ENCODE peak calls at places on chromosomes 12 and 14, in eight cellular contexts. N is fibroblast of gingiva; F is H54; B is PC-9; Z is B cell; L is DMS153; T is iPS-NIHi11; D is stimulated activated CD8-positive, alpha-beta memory T cell treated with anti-CD3 and anti-CD28 coated beads, Interleukin-7, amount 100 ng/mL, for 1 hour. C is an unnamed sample.

GRCh38 chr12:123397400-123397799 is 13.5 kb downstream of the KMT5A start:
- DNase-seq in D (no peak), N (no peak), T (no peak), B (no peak), F (no peak), Z (no peak), L (no peak), C (no peak)

GRCh38 chr12:87813476-87814234 is 215.5 kb downstream of the C12orf50 start:
- DNase-seq in Z (no peak), T (no peak), F (peak), D (no peak), B (no peak), L (no peak), N (peak), C (no peak)

GRCh38 chr12:116996648-116997047 is 85.9 kb downstream of the FBXW8 start:
- DNase-seq in L (no peak), B (no peak), D (no peak), F (no peak), N (no peak), T (no peak), Z (no peak), C (no peak)

GRCh38 chr14:73238262-73238852 is 1.1 kb downstream of the PAPLN start:
- DNase-seq in D (no peak), Z (no peak), F (peak), N (peak), L (no peak), B (peak), T (no peak), C (no peak)

GRCh38 chr14:52596320-52596719 is 43.7 kb downstream of the GPR137C start:
- DNase-seq in Z (no peak), L (no peak), D (no peak), B (no peak), T (no peak), F (no peak), N (no peak), C (no peak)

GRCh38 chr12:96434107-96434506 is 33.9 kb upstream of the CDK17 start:
- DNase-seq in D (peak), T (no peak), N (peak), Z (no peak), L (no peak), F (no peak), B (no peak), C (no peak)

GRCh38 chr12:91744613-91745012 is 401.0 kb downstream of the BTG1 start:
- DNase-seq in Z (no peak), T (no peak), N (no peak), F (no peak), D (no peak), B (no peak), L (no peak), C (no peak)

GRCh38 chr12:12913626-12914388 is 22.4 kb downstream of the GPRC5A start:
- DNase-seq in Z (no peak), N (no peak), B (no peak), L (no peak), F (no peak), D (no peak), T (no peak), C (no peak)

GRCh38 chr14:88040141-88040540 is 35.2 kb downstream of the GPR65 start:
- DNase-seq in F (no peak), B (no peak), D (no peak), N (no peak), L (no peak), T (no peak), Z (no peak), C (no peak)

GRCh38 chr12:57583008-57583831 is 7.8 kb upstream of the PIP4K2C start:
- DNase-seq in B (peak), L (peak), T (peak), N (peak), Z (peak), F (peak), D (peak), C (peak)

GRCh38 chr14:36663404-36664321 is 2.0 kb downstream of the PAX9 start:
- DNase-seq in F (no peak), N (peak), Z (no peak), D (no peak), L (no peak), T (peak), B (no peak), C (no peak)

GRCh38 chr12:117594481-117594880 is 233.1 kb upstream of the NOS1 start:
- DNase-seq in L (no peak), T (no peak), Z (no peak), F (no peak), B (no peak), N (no peak), D (no peak), C (no peak)

GRCh38 chr12:94258593-94258992 is 110.2 kb downstream of the PLXNC1 start:
- DNase-seq in L (no peak), Z (no peak), F (no peak), N (no peak), D (no peak), T (no peak), B (no peak), C (no peak)

GRCh38 chr12:29889737-29890136 is 106.0 kb upstream of the TMTC1 start:
- DNase-seq in N (peak), D (no peak), T (peak), B (no peak), L (no peak), F (peak), Z (no peak), C (no peak)

GRCh38 chr12:34406996-34407300 is 384.7 kb downstream of the ALG10 start:
- DNase-seq in T (no peak), B (no peak), N (no peak), Z (no peak), F (no peak), D (no peak), L (no peak), C (no peak)

GRCh38 chr12:52082026-52082667 is 2.6 kb downstream of the SMIM41 start:
- DNase-seq in N (peak), F (no peak), Z (no peak), D (no peak), B (no peak), L (no peak), T (no peak), C (no peak)

GRCh38 chr14:53128706-53129105 is 24.4 kb downstream of the DDHD1 start:
- DNase-seq in N (no peak), Z (no peak), F (no peak), B (no peak), D (no peak), L (no peak), T (no peak), C (no peak)

GRCh38 chr12:75977952-75978671 is 53.5 kb downstream of the PHLDA1 start:
- DNase-seq in F (peak), D (peak), T (peak), L (peak), Z (peak), B (peak), N (peak), C (peak)

GRCh38 chr14:19851365-19851764 is 23.6 kb upstream of the OR4K2 start:
- DNase-seq in B (no peak), T (no peak), L (no peak), F (no peak), Z (no peak), D (no peak), N (no peak), C (no peak)

GRCh38 chr14:93332032-93332852 is 594 bp downstream of the BTBD7 start:
- DNase-seq in Z (peak), L (peak), B (peak), N (peak), F (peak), D (peak), T (peak), C (no peak)

GRCh38 chr12:26698186-26698585 is 134.8 kb downstream of the ITPR2 start:
- DNase-seq in Z (no peak), N (no peak), L (no peak), B (no peak), F (no peak), T (no peak), D (no peak), C (no peak)

GRCh38 chr12:130982565-130983225 is 29.0 kb downstream of the ADGRD1 start:
- DNase-seq in Z (no peak), L (no peak), B (no peak), N (no peak), T (no peak), D (no peak), F (no peak), C (no peak)

GRCh38 chr12:28026701-28027100 is 54.2 kb upstream of the PTHLH start:
- DNase-seq in D (no peak), N (no peak), Z (no peak), B (no peak), L (no peak), T (no peak), F (no peak), C (no peak)

GRCh38 chr12:91326043-91327027 is 143.7 kb upstream of the DCN start:
- DNase-seq in T (peak), N (peak), D (no peak), Z (no peak), L (peak), F (peak), B (no peak), C (no peak)

GRCh38 chr14:94826774-94827173 is 56.9 kb upstream of the GSC start:
- DNase-seq in D (no peak), L (no peak), Z (no peak), F (no peak), N (no peak), T (no peak), B (no peak), C (no peak)

GRCh38 chr14:54395284-54395683 is 1.5 kb upstream of the CDKN3 start:
- DNase-seq in Z (no peak), T (no peak), B (no peak), D (no peak), L (no peak), N (no peak), F (no peak), C (no peak)

GRCh38 chr12:93102289-93102688 is 173.2 kb upstream of the EEA1 start:
- DNase-seq in D (no peak), T (no peak), Z (no peak), L (no peak), F (no peak), B (no peak), N (no peak), C (no peak)

GRCh38 chr12:94114166-94114565 is 34.2 kb upstream of the PLXNC1 start:
- DNase-seq in N (no peak), Z (no peak), B (no peak), D (no peak), T (no peak), L (no peak), F (no peak), C (no peak)

GRCh38 chr12:42469355-42470006 is 120.1 kb downstream of the PRICKLE1 start:
- DNase-seq in N (no peak), F (no peak), D (no peak), T (no peak), Z (peak), L (no peak), B (no peak), C (peak)

C was measured in GM12878.